ENCODE peak calls at places on chromosomes 4 and X, in five cellular contexts. B, I, K, D and L are unnamed samples.

GRCh38 chr4:174794706-174795105 is 34.3 kb downstream of the GLRA3 start:
- DNase-seq in K (no peak), B (no peak), I (peak), D (peak), L (no peak)

GRCh38 chr4:27176400-27176799 is 315.8 kb downstream of the STIM2 start:
- DNase-seq in I (peak), K (no peak), B (no peak), D (peak), L (peak)

GRCh38 chr4:175469519-175469918 is 342.5 kb downstream of the GPM6A start:
- DNase-seq in D (peak), K (no peak), B (no peak), I (peak), L (no peak)

GRCh38 chr4:2823671-2824328 is 19.8 kb upstream of the ADD1 start:
- DNase-seq in B (no peak), K (no peak), I (no peak), D (no peak), L (no peak)

GRCh38 chr4:94641702-94642560 is 115.8 kb upstream of the BMPR1B start:
- DNase-seq in D (peak), I (peak), K (no peak), B (no peak), L (no peak)

GRCh38 chrX:41133551-41133950 is 48.3 kb downstream of the USP9X start:
- DNase-seq in K (no peak), I (no peak), B (no peak), D (no peak), L (no peak)

GRCh38 chr4:11471613-11472012 is 42.9 kb upstream of the HS3ST1 start:
- DNase-seq in K (peak), D (peak), I (no peak), B (no peak), L (no peak)

GRCh38 chr4:33369366-33369899 is 2649.3 kb downstream of the PCDH7 start:
- DNase-seq in K (no peak), I (no peak), B (no peak), D (peak), L (no peak)